ENCODE peak calls at places on chromosome 4, in four cellular contexts. F is stimulated activated CD4-positive, alpha-beta T cell treated with anti-CD3 and anti-CD28 coated beads, Interleukin-12 subunit alpha, Interleukin-12 subunit beta, amount 100 ng/mL, for 24 hours; S is GM19239; B is CD4-positive, alpha-beta memory T cell. W is an unnamed sample.

GRCh38 chr4:122652379-122652778 is 31.5 kb upstream of the IL21 start:
- DNase-seq in F (peak; percentile 52), S (peak; percentile 12), B (peak; percentile 40), W (no peak)

GRCh38 chr4:128060130-128060619 is 937 bp upstream of the LARP1B start:
- DNase-seq in F (no peak), S (no peak), B (no peak), W (no peak)

GRCh38 chr4:53905935-53906377 is 158.4 kb downstream of the CHIC2 start:
- DNase-seq in F (no peak), S (no peak), B (no peak), W (no peak)

GRCh38 chr4:168666531-168666930 is 169.7 kb downstream of the PALLD start:
- DNase-seq in F (no peak), S (no peak), B (no peak), W (no peak)

GRCh38 chr4:159105761-159106243 is 2.9 kb downstream of the RAPGEF2 start:
- DNase-seq in F (peak; percentile 31), S (no peak), B (no peak), W (no peak)

GRCh38 chr4:146311238-146311970 is 97.1 kb downstream of the REELD1 start:
- DNase-seq in F (no peak), S (no peak), B (no peak), W (no peak)

GRCh38 chr4:174496631-174497442 is 25.5 kb downstream of the HPGD start:
- DNase-seq in F (no peak), S (no peak), B (no peak), W (no peak)

GRCh38 chr4:13544556-13545393 is 467 bp upstream of the NKX3-2 start:
- DNase-seq in F (peak; percentile 60), S (no peak), B (no peak), W (peak; percentile 67)

GRCh38 chr4:522911-523443 is 24.0 kb downstream of the PIGG start:
- DNase-seq in F (no peak), S (no peak), B (no peak), W (no peak)

GRCh38 chr4:8838296-8838695 is 33.3 kb downstream of the HMX1 start:
- DNase-seq in F (no peak), S (no peak), B (no peak), W (no peak)

GRCh38 chr4:122329876-122330595 is 48.8 kb upstream of the ADAD1 start:
- DNase-seq in F (no peak), S (no peak), B (no peak), W (no peak)

GRCh38 chr4:154781983-154782293 is 866 bp downstream of the RBM46 start:
- DNase-seq in F (no peak), S (no peak), B (no peak), W (no peak)

GRCh38 chr4:967113-968104 is 6.0 kb downstream of the DGKQ start:
- DNase-seq in F (no peak), S (no peak), B (no peak), W (no peak)

GRCh38 chr4:128796934-128797333 is 12.6 kb upstream of the JADE1 start:
- DNase-seq in F (no peak), S (no peak), B (no peak), W (no peak)

GRCh38 chr4:10107111-10108091 is 9.2 kb downstream of the WDR1 start:
- DNase-seq in F (no peak), S (no peak), B (no peak), W (no peak)

GRCh38 chr4:128769011-128769410 is 40.5 kb upstream of the JADE1 start:
- DNase-seq in F (no peak), S (no peak), B (no peak), W (no peak)

GRCh38 chr4:6292376-6293096 is 22.9 kb downstream of the WFS1 start:
- DNase-seq in F (no peak), S (no peak), B (no peak), W (no peak)

GRCh38 chr4:44869985-44870384 is 143.6 kb upstream of the GNPDA2 start:
- DNase-seq in F (no peak), S (no peak), B (no peak), W (no peak)

GRCh38 chr4:105600951-105601350 is 48.5 kb downstream of the ARHGEF38 start:
- DNase-seq in F (no peak), S (no peak), B (no peak), W (no peak)

GRCh38 chr4:21202959-21203358 is 502.7 kb downstream of the PACRGL start:
- DNase-seq in F (no peak), S (no peak), B (no peak), W (no peak)

GRCh38 chr4:100421356-100421978 is 96.4 kb downstream of the EMCN start:
- DNase-seq in F (no peak), S (no peak), B (no peak), W (no peak)

GRCh38 chr4:92234393-92235176 is 69.2 kb upstream of the GRID2 start:
- DNase-seq in F (no peak), S (no peak), B (no peak), W (no peak)

GRCh38 chr4:142112451-142112850 is 476.1 kb downstream of the IL15 start:
- DNase-seq in F (no peak), S (no peak), B (no peak), W (no peak)

GRCh38 chr4:41814565-41814964 is 66.0 kb upstream of the PHOX2B start:
- DNase-seq in F (no peak), S (no peak), B (no peak), W (no peak)

GRCh38 chr4:183100827-183101226 is 1.8 kb downstream of the WWC2 start:
- DNase-seq in F (no peak), S (no peak), B (no peak), W (no peak)

GRCh38 chr4:70382691-70383181 is at the start of gene SMR3B:
- DNase-seq in F (no peak), S (no peak), B (no peak), W (no peak)